ENCODE peak calls at places on chromosome 3, in seven cellular contexts. E is uterus, Z is prostate gland, M is A673, X is A549, N is body of pancreas, J is fibroblast of lung. Y is an unnamed sample.

GRCh38 chr3:13513051-13513912 is 33.2 kb downstream of the HDAC11 start:
- DNase-seq in Z (no peak), E (peak; percentile 59), J (peak; percentile 34), X (no peak), N (no peak), M (no peak), Y (no peak)

GRCh38 chr3:178284180-178284579 is 252.1 kb upstream of the KCNMB2 start:
- DNase-seq in N (no peak), Z (no peak), J (no peak), M (no peak), X (no peak), E (no peak), Y (no peak)

GRCh38 chr3:52404391-52404790 is 40.5 kb downstream of the SEMA3G start:
- DNase-seq in M (no peak), N (no peak), J (no peak), E (no peak), Z (no peak), X (no peak), Y (no peak)

GRCh38 chr3:100316656-100317069 is 17.9 kb upstream of the NIT2 start:
- DNase-seq in Z (no peak), E (peak; percentile 32), X (peak; percentile 25), J (peak; percentile 53), N (peak; percentile 21), M (peak; percentile 77), Y (peak; percentile 50)

GRCh38 chr3:110732420-110732819 is 339.2 kb upstream of the NECTIN3 start:
- DNase-seq in N (no peak), Z (no peak), J (no peak), X (no peak), M (no peak), E (no peak), Y (no peak)

GRCh38 chr3:27544372-27544865 is 60.2 kb upstream of the SLC4A7 start:
- DNase-seq in M (peak; percentile 65), Z (no peak), E (no peak), J (peak; percentile 72), N (no peak), X (no peak), Y (no peak)

GRCh38 chr3:174958671-174959328 is 99.7 kb downstream of the NAALADL2 start:
- DNase-seq in N (no peak), E (no peak), J (no peak), M (no peak), X (no peak), Z (no peak), Y (no peak)

GRCh38 chr3:3066910-3067309 is 43.3 kb downstream of the IL5RA start:
- DNase-seq in M (no peak), J (no peak), X (no peak), N (no peak), E (no peak), Z (no peak), Y (no peak)

GRCh38 chr3:136141891-136142290 is 54.2 kb downstream of the MSL2 start:
- DNase-seq in X (no peak), E (no peak), N (no peak), J (peak; percentile 67), M (no peak), Z (no peak), Y (no peak)

GRCh38 chr3:63724987-63725386 is 72.5 kb downstream of the SNTN start:
- DNase-seq in E (no peak), N (peak; percentile 8), J (peak; percentile 98), X (peak; percentile 1), M (no peak), Z (no peak), Y (no peak)

GRCh38 chr3:185401319-185401955 is 38.5 kb downstream of the MAP3K13 start:
- DNase-seq in M (no peak), J (peak; percentile 15), E (no peak), Z (no peak), N (no peak), X (no peak), Y (peak; percentile 77)

GRCh38 chr3:430186-430585 is 233.6 kb downstream of the CHL1 start:
- DNase-seq in X (no peak), J (no peak), E (no peak), N (no peak), Z (no peak), M (no peak), Y (no peak)

GRCh38 chr3:136955813-136956212 is 2.0 kb upstream of the IL20RB start:
- DNase-seq in Z (no peak), X (peak; percentile 26), J (peak; percentile 94), N (peak; percentile 21), E (no peak), M (no peak), Y (no peak)

GRCh38 chr3:113255100-113255853 is 43.9 kb downstream of the BOC start:
- DNase-seq in X (no peak), M (no peak), E (no peak), Z (no peak), N (no peak), J (no peak), Y (no peak)

GRCh38 chr3:118544458-118544857 is 490.2 kb downstream of the IGSF11 start:
- DNase-seq in J (peak; percentile 37), N (no peak), E (no peak), M (no peak), X (no peak), Z (no peak), Y (no peak)

GRCh38 chr3:149898771-149899170 is 71.9 kb downstream of the PFN2 start:
- DNase-seq in N (no peak), J (peak; percentile 89), E (no peak), M (no peak), X (no peak), Z (no peak), Y (no peak)

GRCh38 chr3:184466413-184466960 is 86.6 kb downstream of the CHRD start:
- DNase-seq in X (no peak), Z (no peak), J (peak; percentile 75), M (no peak), E (peak; percentile 32), N (peak; percentile 27), Y (peak; percentile 28)

GRCh38 chr3:188469228-188469885 is 315.4 kb downstream of the LPP start:
- DNase-seq in Z (no peak), E (peak; percentile 55), N (no peak), J (peak; percentile 36), M (no peak), X (no peak), Y (no peak)

GRCh38 chr3:134040066-134040465 is 10.3 kb upstream of the SLCO2A1 start:
- DNase-seq in J (no peak), E (no peak), X (no peak), Z (no peak), N (no peak), M (no peak), Y (no peak)

GRCh38 chr3:134049676-134050075 is 20.0 kb upstream of the SLCO2A1 start:
- DNase-seq in J (no peak), M (no peak), E (no peak), X (no peak), Z (no peak), N (no peak), Y (no peak)

GRCh38 chr3:134048278-134048996 is 18.7 kb upstream of the SLCO2A1 start:
- DNase-seq in E (no peak), M (no peak), Z (no peak), X (no peak), N (no peak), J (no peak), Y (no peak)

GRCh38 chr3:134039161-134039862 is 9.6 kb upstream of the SLCO2A1 start:
- DNase-seq in J (no peak), M (no peak), N (no peak), Z (no peak), E (no peak), X (no peak), Y (no peak)

GRCh38 chr3:134044459-134044858 is 14.7 kb upstream of the SLCO2A1 start:
- DNase-seq in E (no peak), X (no peak), M (no peak), J (no peak), N (no peak), Z (no peak), Y (no peak)
- H3K9me3 ChIP-seq in E (no peaks in the 10 kb centered on the region), X (no peaks in the 10 kb centered on the region), M (peaks cover 26% of the 10 kb centered on the region), J (no peaks in the 10 kb centered on the region), N (no peaks in the 10 kb centered on the region), Z (no peaks in the 10 kb centered on the region), Y (no peaks in the 10 kb centered on the region)

GRCh38 chr3:80785475-80785874 is 976.0 kb downstream of the GBE1 start:
- DNase-seq in N (no peak), E (no peak), J (no peak), X (no peak), Z (no peak), M (peak; percentile 15), Y (peak; percentile 66)
- TF ChIP-seq CTCF in N (no peak), E (no peak), J (no peak), X (no peak), Z (no peak), M (peak; percentile 37), Y (peak; percentile 81)

GRCh38 chr3:98482717-98483482 is 14.6 kb upstream of the OR5K2 start:
- DNase-seq in X (no peak), N (no peak), Z (peak; percentile 11), J (no peak), E (no peak), M (peak; percentile 17), Y (peak; percentile 18)
- H3K9me3 ChIP-seq in X (no peaks in the 10 kb centered on the region), N (no peaks in the 10 kb centered on the region), Z (no peaks in the 10 kb centered on the region), J (no peaks in the 10 kb centered on the region), E (peaks cover 16% of the 10 kb centered on the region), M (no peaks in the 10 kb centered on the region), Y (no peaks in the 10 kb centered on the region)

DNA sequence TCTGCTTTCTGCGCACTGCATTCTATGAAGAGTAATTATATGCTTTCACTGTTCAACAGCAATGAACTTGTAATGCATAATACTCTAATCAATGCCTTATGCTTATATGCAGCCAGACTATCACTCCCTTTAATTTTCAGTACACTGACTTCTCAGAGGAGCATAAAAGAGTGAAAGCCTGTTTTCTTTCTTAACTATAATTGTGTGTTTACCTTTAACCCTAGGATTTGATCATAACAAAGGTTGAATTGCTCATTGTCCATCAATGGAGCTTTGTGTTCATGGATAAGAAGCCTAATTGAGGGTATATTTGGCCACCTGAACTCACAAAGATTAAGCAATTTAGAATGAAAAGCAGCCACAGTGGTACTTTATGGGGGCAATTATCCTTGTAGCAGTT is 330.9 kb upstream of the PDZRN3 start:
- DNase-seq in J (no peak), N (no peak), X (no peak), Z (no peak), M (no peak), E (no peak), Y (no peak)
- TF ChIP-seq CTCF in J (no peak), N (no peak), X (no peak), Z (no peak), M (no peak), E (no peak), Y (no peak)

GRCh38 chr3:26084629-26085028 is 294.7 kb downstream of the OXSM start:
- DNase-seq in X (no peak), N (no peak), E (no peak), J (no peak), Z (no peak), M (no peak), Y (no peak)

GRCh38 chr3:26089249-26089648 is 299.4 kb downstream of the OXSM start:
- DNase-seq in M (no peak), J (no peak), E (no peak), Z (no peak), N (no peak), X (no peak), Y (no peak)

GRCh38 chr3:26091096-26091495 is 301.2 kb downstream of the OXSM start:
- DNase-seq in Z (no peak), X (no peak), M (no peak), E (no peak), N (no peak), J (no peak), Y (no peak)

GRCh38 chr3:26090589-26090988 is 300.7 kb downstream of the OXSM start:
- DNase-seq in Z (no peak), M (no peak), E (no peak), X (no peak), J (no peak), N (no peak), Y (no peak)

GRCh38 chr3:26087751-26088150 is 297.9 kb downstream of the OXSM start:
- DNase-seq in M (no peak), J (no peak), X (no peak), Z (no peak), N (no peak), E (no peak), Y (no peak)
- H3K9me3 ChIP-seq in M (peaks cover 16% of the 10 kb centered on the region), J (no peaks in the 10 kb centered on the region), X (no peaks in the 10 kb centered on the region), Z (no peaks in the 10 kb centered on the region), N (no peaks in the 10 kb centered on the region), E (no peaks in the 10 kb centered on the region), Y (no peaks in the 10 kb centered on the region)